ENCODE peak calls at places on chromosomes 12 and 14, in five cellular contexts. U, N, L, J and A are unnamed samples.

GRCh38 chr12:126772171-126772864 is 1494.7 kb upstream of the TMEM132C start:
- DNase-seq in U (no peak), N (no peak), L (peak; percentile 91), J (peak; percentile 54), A (no peak)

GRCh38 chr12:53218551-53219114 is 11.6 kb upstream of the ITGB7 start:
- DNase-seq in U (no peak), N (no peak), L (no peak), J (no peak), A (no peak)

GRCh38 chr14:75200451-75200850 is 24.0 kb upstream of the TMED10 start:
- DNase-seq in U (no peak), N (peak; percentile 69), L (peak; percentile 60), J (no peak), A (no peak)

GRCh38 chr14:21077672-21078071 is 7.6 kb downstream of the ARHGEF40 start:
- DNase-seq in U (no peak), N (no peak), L (no peak), J (no peak), A (no peak)

GRCh38 chr12:107782067-107782466 is 7.6 kb downstream of the ASCL4 start:
- DNase-seq in U (no peak), N (no peak), L (no peak), J (no peak), A (no peak)

GRCh38 chr14:74871819-74872218 is 4.1 kb downstream of the PROX2 start:
- DNase-seq in U (no peak), N (no peak), L (no peak), J (no peak), A (no peak)

GRCh38 chr12:131137836-131138637 is 184.3 kb downstream of the ADGRD1 start:
- DNase-seq in U (no peak), N (peak; percentile 47), L (peak; percentile 18), J (no peak), A (no peak)

GRCh38 chr12:104464899-104465298 is 8.2 kb downstream of the CHST11 start:
- DNase-seq in U (no peak), N (no peak), L (no peak), J (no peak), A (no peak)

GRCh38 chr12:60123443-60124000 is 527.7 kb downstream of the SLC16A7 start:
- DNase-seq in U (no peak), N (no peak), L (no peak), J (no peak), A (no peak)

GRCh38 chr12:82326905-82327503 is 31.2 kb downstream of the CCDC59 start:
- DNase-seq in U (no peak), N (peak; percentile 52), L (peak; percentile 47), J (no peak), A (no peak)

GRCh38 chr12:47066278-47067048 is 13.0 kb upstream of the PCED1B start:
- DNase-seq in U (no peak), N (no peak), L (no peak), J (no peak), A (no peak)

GRCh38 chr14:91889477-91890211 is 22.3 kb upstream of the TC2N start:
- DNase-seq in U (no peak), N (no peak), L (no peak), J (no peak), A (no peak)

GRCh38 chr12:93541578-93542217 is 30.8 kb upstream of the SOCS2 start:
- DNase-seq in U (no peak), N (no peak), L (peak; percentile 70), J (no peak), A (no peak)